ENCODE peak calls at places on chromosomes 12 and 14, in four cellular contexts. One of them, this sample, is unnamed.

GRCh38 chr12:51886021-51886710 is 1.7 kb upstream of the ANKRD33 start:
- DNase-seq in tibial nerve: peak; percentile 65
- DNase-seq in stomach: no peak
- DNase-seq in GM23248: peak; percentile 97
- DNase-seq in this sample: peak; percentile 83

GRCh38 chr14:38405851-38406630 is 150.1 kb upstream of the CLEC14A start:
- DNase-seq in GM23248: peak; percentile 60
- DNase-seq in tibial nerve: no peak
- DNase-seq in stomach: no peak
- DNase-seq in this sample: peak; percentile 20

GRCh38 chr14:100104523-100105300 is 39.5 kb downstream of the EVL start:
- DNase-seq in stomach: no peak
- DNase-seq in tibial nerve: no peak
- DNase-seq in GM23248: peak; percentile 52
- DNase-seq in this sample: peak; percentile 77

GRCh38 chr12:131387281-131388163 is 323.4 kb upstream of the SFSWAP start:
- DNase-seq in stomach: no peak
- DNase-seq in GM23248: no peak
- DNase-seq in tibial nerve: no peak
- DNase-seq in this sample: no peak

GRCh38 chr14:35197015-35197414 is 74.7 kb downstream of the PRORP start:
- DNase-seq in stomach: no peak
- DNase-seq in tibial nerve: no peak
- DNase-seq in GM23248: peak; percentile 63
- DNase-seq in this sample: peak; percentile 41

GRCh38 chr12:92400006-92400405 is 254.4 kb upstream of the BTG1 start:
- DNase-seq in GM23248: no peak
- DNase-seq in stomach: no peak
- DNase-seq in tibial nerve: no peak
- DNase-seq in this sample: no peak

GRCh38 chr12:3040663-3041544 is 36.3 kb upstream of the TSPAN9 start:
- DNase-seq in tibial nerve: no peak
- DNase-seq in stomach: no peak
- DNase-seq in GM23248: no peak
- DNase-seq in this sample: no peak

GRCh38 chr12:19031032-19031431 is 98.5 kb upstream of the PLEKHA5 start:
- DNase-seq in tibial nerve: no peak
- DNase-seq in stomach: no peak
- DNase-seq in GM23248: peak; percentile 96
- DNase-seq in this sample: peak; percentile 90

GRCh38 chr14:79253576-79253975 is 957.7 kb downstream of the DIO2 start:
- DNase-seq in tibial nerve: no peak
- DNase-seq in stomach: no peak
- DNase-seq in GM23248: no peak
- DNase-seq in this sample: no peak

GRCh38 chr14:62988967-62989366 is 56.3 kb downstream of the KCNH5 start:
- DNase-seq in GM23248: no peak
- DNase-seq in tibial nerve: no peak
- DNase-seq in stomach: no peak
- DNase-seq in this sample: no peak

GRCh38 chr12:64675795-64676194 is 65.5 kb downstream of the RASSF3 start:
- DNase-seq in tibial nerve: no peak
- DNase-seq in GM23248: peak; percentile 55
- DNase-seq in stomach: peak; percentile 73
- DNase-seq in this sample: peak; percentile 30

GRCh38 chr12:13375583-13376413 is 179.3 kb downstream of the EMP1 start:
- DNase-seq in tibial nerve: no peak
- DNase-seq in stomach: no peak
- DNase-seq in GM23248: no peak
- DNase-seq in this sample: peak; percentile 73

GRCh38 chr14:80977103-80977728 is 21.8 kb downstream of the TSHR start:
- DNase-seq in GM23248: no peak
- DNase-seq in tibial nerve: no peak
- DNase-seq in stomach: no peak
- DNase-seq in this sample: no peak

GRCh38 chr12:107436376-107436775 is 249.2 kb upstream of the PWP1 start:
- DNase-seq in GM23248: peak; percentile 72
- DNase-seq in tibial nerve: no peak
- DNase-seq in stomach: no peak
- DNase-seq in this sample: peak; percentile 37

GRCh38 chr12:92602476-92602875 is 100.3 kb upstream of the PLEKHG7 start:
- DNase-seq in stomach: no peak
- DNase-seq in GM23248: peak; percentile 91
- DNase-seq in tibial nerve: no peak
- DNase-seq in this sample: peak; percentile 90

GRCh38 chr12:131895640-131896079 is 1.2 kb downstream of the ULK1 start:
- DNase-seq in GM23248: no peak
- DNase-seq in tibial nerve: no peak
- DNase-seq in stomach: no peak
- DNase-seq in this sample: peak; percentile 18

GRCh38 chr14:51335521-51335920 is 95.5 kb downstream of the TMX1 start:
- DNase-seq in stomach: no peak
- DNase-seq in GM23248: peak; percentile 63
- DNase-seq in tibial nerve: no peak
- DNase-seq in this sample: no peak

GRCh38 chr14:75941030-75941429 is 40.8 kb downstream of the TGFB3 start:
- DNase-seq in stomach: no peak
- DNase-seq in tibial nerve: no peak
- DNase-seq in GM23248: no peak
- DNase-seq in this sample: no peak

GRCh38 chr12:45257185-45257585 is 41.3 kb downstream of the ANO6 start:
- DNase-seq in tibial nerve: no peak
- DNase-seq in stomach: no peak
- DNase-seq in GM23248: no peak
- DNase-seq in this sample: no peak
- H3K4me1 ChIP-seq in tibial nerve: peaks cover 26% of the 10 kb centered on the region
- H3K4me1 ChIP-seq in stomach: peaks cover 16% of the 10 kb centered on the region
- H3K4me1 ChIP-seq in GM23248: peaks cover 19% of the 10 kb centered on the region
- H3K4me1 ChIP-seq in this sample: peaks cover 10% of the 10 kb centered on the region

GRCh38 chr14:73764881-73765280 is 50.7 kb upstream of the PNMA1 start:
- DNase-seq in GM23248: no peak
- DNase-seq in stomach: peak; percentile 83
- DNase-seq in tibial nerve: no peak
- DNase-seq in this sample: no peak

GRCh38 chr14:73763396-73763795 is 49.2 kb upstream of the PNMA1 start:
- DNase-seq in tibial nerve: no peak
- DNase-seq in stomach: no peak
- DNase-seq in GM23248: no peak
- DNase-seq in this sample: no peak

GRCh38 chr14:73762375-73762822 is 48.2 kb upstream of the PNMA1 start:
- DNase-seq in tibial nerve: no peak
- DNase-seq in GM23248: no peak
- DNase-seq in stomach: no peak
- DNase-seq in this sample: no peak

GRCh38 chr14:73761621-73762355 is 47.6 kb upstream of the PNMA1 start:
- DNase-seq in GM23248: peak; percentile 34
- DNase-seq in tibial nerve: no peak
- DNase-seq in stomach: no peak
- DNase-seq in this sample: no peak

GRCh38 chr14:73764406-73764805 is 50.2 kb upstream of the PNMA1 start:
- DNase-seq in stomach: no peak
- DNase-seq in tibial nerve: no peak
- DNase-seq in GM23248: no peak
- DNase-seq in this sample: no peak
- H3K4me1 ChIP-seq in stomach: peaks cover 72% of the 10 kb centered on the region
- H3K4me1 ChIP-seq in tibial nerve: peaks cover 52% of the 10 kb centered on the region
- H3K4me1 ChIP-seq in GM23248: peaks cover 7% of the 10 kb centered on the region
- H3K4me1 ChIP-seq in this sample: peaks cover 36% of the 10 kb centered on the region

DNA sequence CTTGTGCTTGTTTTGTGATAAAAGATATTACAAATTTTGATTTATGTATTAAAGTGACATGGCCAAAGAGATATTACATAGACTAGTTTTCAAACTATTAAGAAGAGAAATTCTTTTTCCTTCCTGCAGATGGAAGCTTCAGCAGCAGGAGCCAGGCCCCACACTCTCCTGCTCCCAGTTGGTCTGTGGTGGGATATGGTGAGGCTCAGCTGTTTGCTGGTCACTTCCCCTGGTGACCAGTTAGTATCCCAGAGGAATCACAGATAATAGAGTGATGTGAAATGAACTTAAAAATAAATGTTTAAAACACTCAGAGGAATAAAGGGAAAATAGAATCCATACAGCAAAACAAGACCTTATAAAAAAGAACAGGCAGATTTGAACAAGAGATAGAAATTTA is 154.7 kb downstream of the KTN1 start:
- DNase-seq in stomach: no peak
- DNase-seq in tibial nerve: no peak
- DNase-seq in GM23248: no peak
- DNase-seq in this sample: no peak
- H3K4me1 ChIP-seq in stomach: peaks cover 5% of the 10 kb centered on the region
- H3K4me1 ChIP-seq in tibial nerve: peaks cover 3% of the 10 kb centered on the region
- H3K4me1 ChIP-seq in GM23248: no peaks in the 10 kb centered on the region
- H3K4me1 ChIP-seq in this sample: peaks cover 12% of the 10 kb centered on the region

GRCh38 chr12:80702889-80703605 is 4.4 kb upstream of the MYF6 start:
- DNase-seq in tibial nerve: no peak
- DNase-seq in stomach: no peak
- DNase-seq in GM23248: peak; percentile 82
- DNase-seq in this sample: peak; percentile 65

GRCh38 chr12:80704430-80704829 is 3.0 kb upstream of the MYF6 start:
- DNase-seq in tibial nerve: no peak
- DNase-seq in stomach: no peak
- DNase-seq in GM23248: no peak
- DNase-seq in this sample: no peak

GRCh38 chr12:80700327-80700726 is 7.1 kb upstream of the MYF6 start:
- DNase-seq in tibial nerve: no peak
- DNase-seq in stomach: no peak
- DNase-seq in GM23248: no peak
- DNase-seq in this sample: no peak

GRCh38 chr12:80698847-80699542 is 8.4 kb upstream of the MYF6 start:
- DNase-seq in GM23248: no peak
- DNase-seq in stomach: no peak
- DNase-seq in tibial nerve: no peak
- DNase-seq in this sample: no peak

DNA sequence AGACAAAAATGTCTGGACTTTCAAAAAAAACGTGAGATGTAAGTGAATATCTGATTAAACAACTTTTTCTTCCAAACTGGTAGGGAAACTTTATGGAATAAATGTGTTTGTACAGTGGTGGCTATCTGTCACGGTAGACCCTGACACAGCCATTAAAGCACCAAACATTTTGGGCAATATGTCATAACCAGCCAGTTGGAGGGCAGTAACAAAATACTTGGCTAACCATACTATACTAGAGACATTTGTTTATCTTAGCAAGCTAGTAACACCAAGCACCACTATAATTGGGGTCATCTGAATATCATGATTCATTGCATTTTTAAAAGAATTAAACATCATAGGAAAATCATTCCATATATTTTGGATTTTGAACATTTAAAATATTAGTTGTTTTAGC is 6.0 kb upstream of the MYF6 start:
- DNase-seq in tibial nerve: no peak
- DNase-seq in GM23248: peak; percentile 5
- DNase-seq in stomach: no peak
- DNase-seq in this sample: no peak
- H3K4me1 ChIP-seq in tibial nerve: no peaks in the 10 kb centered on the region
- H3K4me1 ChIP-seq in GM23248: peaks cover 19% of the 10 kb centered on the region
- H3K4me1 ChIP-seq in stomach: no peaks in the 10 kb centered on the region
- H3K4me1 ChIP-seq in this sample: peaks cover 11% of the 10 kb centered on the region

DNA sequence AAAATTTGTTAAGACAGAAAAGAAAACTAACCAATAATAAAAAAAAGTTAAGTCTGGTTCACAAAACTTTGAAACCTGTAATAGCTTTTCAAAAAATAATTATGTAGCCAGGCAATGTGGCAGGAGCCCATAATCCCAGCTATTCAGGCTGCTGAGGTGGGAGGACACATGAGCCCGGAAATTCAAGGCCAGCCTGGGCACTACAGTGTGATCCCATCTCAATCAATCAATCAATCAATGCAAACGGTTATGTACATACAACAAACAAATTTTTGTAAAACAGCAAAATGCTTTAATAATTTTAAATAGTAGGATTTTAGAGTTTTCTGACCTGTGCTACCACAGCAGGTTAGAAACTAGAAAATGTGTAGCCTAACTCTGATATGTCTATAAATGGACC is 152.4 kb downstream of the MED13L start:
- DNase-seq in stomach: no peak
- DNase-seq in GM23248: no peak
- DNase-seq in tibial nerve: no peak
- DNase-seq in this sample: no peak
- H3K4me1 ChIP-seq in stomach: peaks cover 21% of the 10 kb centered on the region
- H3K4me1 ChIP-seq in GM23248: peaks cover 80% of the 10 kb centered on the region
- H3K4me1 ChIP-seq in tibial nerve: peaks cover 74% of the 10 kb centered on the region
- H3K4me1 ChIP-seq in this sample: peaks cover 44% of the 10 kb centered on the region

DNA sequence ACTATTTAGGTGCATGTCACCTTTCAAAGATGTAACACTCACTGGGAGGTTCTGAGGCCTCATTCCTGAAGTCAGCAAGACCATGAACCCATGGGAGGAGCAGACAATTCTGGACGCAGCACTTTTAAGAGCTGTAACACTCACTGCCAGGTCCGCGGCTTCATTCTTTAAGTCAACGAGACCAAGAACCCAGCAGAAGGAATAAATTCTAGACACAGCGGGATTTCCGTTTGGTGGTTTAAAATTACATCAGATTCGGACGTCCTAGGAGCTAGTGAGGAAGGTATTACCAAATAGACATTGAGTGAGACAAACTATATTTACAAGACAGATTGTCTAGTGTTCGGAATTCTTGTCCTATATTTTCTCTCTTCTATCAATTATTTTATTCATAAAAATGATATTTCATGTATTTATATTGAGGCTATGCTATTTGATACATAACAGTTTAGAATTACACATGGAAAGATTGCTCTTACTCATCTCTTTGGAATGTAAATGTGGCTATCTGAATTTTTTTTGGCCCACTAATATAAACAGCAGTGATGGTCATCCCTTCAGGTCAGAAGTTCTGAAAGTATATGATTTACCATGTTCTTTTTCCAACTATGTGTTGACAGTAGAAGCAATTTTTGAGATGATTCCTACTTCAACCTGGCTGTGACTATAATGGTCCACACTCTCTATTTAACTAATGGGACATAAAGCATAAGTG is 1973.0 kb upstream of the FLRT2 start:
- DNase-seq in stomach: no peak
- DNase-seq in GM23248: peak; percentile 2
- DNase-seq in tibial nerve: no peak
- DNase-seq in this sample: peak; percentile 68
- H3K4me1 ChIP-seq in stomach: no peaks in the 10 kb centered on the region
- H3K4me1 ChIP-seq in GM23248: no peaks in the 10 kb centered on the region
- H3K4me1 ChIP-seq in tibial nerve: no peaks in the 10 kb centered on the region
- H3K4me1 ChIP-seq in this sample: no peaks in the 10 kb centered on the region

DNA sequence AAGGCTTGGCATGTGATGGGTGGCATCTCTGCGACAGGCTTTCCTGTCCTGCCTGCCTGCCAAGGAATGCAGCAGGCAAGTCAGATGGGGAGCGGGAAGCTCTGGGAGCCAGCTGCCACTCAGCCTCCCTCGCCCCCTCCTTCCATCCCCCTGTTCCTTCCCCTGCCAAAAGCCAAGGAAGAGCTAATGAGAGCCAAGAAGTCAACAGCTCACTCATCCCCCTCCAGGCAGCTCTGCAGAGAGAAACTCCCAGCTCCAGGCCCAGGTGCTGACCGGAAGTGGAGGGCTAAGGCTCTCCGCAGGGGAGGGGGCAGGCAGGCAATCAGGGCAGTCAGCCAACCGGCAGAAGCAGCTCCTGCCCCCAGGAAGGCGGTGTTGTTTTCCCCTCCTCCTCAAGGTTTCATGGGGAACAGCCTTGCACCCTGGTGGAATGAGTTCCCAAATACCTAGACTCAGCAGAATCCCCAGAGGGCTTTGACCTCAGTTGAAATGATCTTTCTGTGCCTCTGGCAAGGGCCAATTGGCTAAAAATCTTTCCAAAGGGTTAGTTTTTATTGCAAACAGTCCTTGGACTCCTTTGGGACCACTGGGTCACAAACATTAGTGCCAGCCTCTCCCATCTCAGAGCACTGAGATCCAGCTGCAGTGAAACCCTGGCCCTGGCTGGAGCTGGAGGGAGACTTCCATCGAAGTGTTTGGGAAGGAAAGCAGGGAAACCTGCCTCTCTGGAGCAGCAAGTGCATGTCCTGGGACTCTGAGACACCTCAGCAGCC is 349.1 kb downstream of the DPF3 start:
- DNase-seq in GM23248: no peak
- DNase-seq in tibial nerve: no peak
- DNase-seq in stomach: no peak
- DNase-seq in this sample: no peak
- H3K4me1 ChIP-seq in GM23248: no peaks in the 10 kb centered on the region
- H3K4me1 ChIP-seq in tibial nerve: no peaks in the 10 kb centered on the region
- H3K4me1 ChIP-seq in stomach: no peaks in the 10 kb centered on the region
- H3K4me1 ChIP-seq in this sample: peaks cover 20% of the 10 kb centered on the region